ENCODE peak calls at places on chromosome 20, in ten cellular contexts. V is activated T-helper 1 cell treated with Interleukin-2 at 50 U/mL for 16 hours; N is endodermal cell; T is hepatic stellate cell; M is MM.1S; Z is body of pancreas; R is NCI-H1694 treated with DMSO at 0.1 percent for 48 hours; P is GM03348; B is endothelial cell; Y is CD8-positive, alpha-beta T cell. I is an unnamed sample.

GRCh38 chr20:39069976-39070375 is 107.8 kb downstream of the DHX35 start:
- DNase-seq in B (no peak), M (no peak), P (peak), Y (no peak), Z (no peak), T (no peak), R (no peak), V (no peak), N (no peak), I (no peak)

GRCh38 chr20:39433461-39433860 is 471.3 kb downstream of the DHX35 start:
- DNase-seq in Z (no peak), R (no peak), B (no peak), Y (no peak), T (no peak), V (no peak), M (no peak), N (no peak), P (no peak), I (no peak)

GRCh38 chr20:23021941-23022340 is 13.2 kb upstream of the SSTR4 start:
- DNase-seq in Y (no peak), P (no peak), T (no peak), Z (no peak), N (no peak), B (no peak), M (no peak), V (no peak), R (no peak), I (no peak)

GRCh38 chr20:41424546-41424945 is 57.9 kb upstream of the EMILIN3 start:
- DNase-seq in R (no peak), B (no peak), Y (no peak), P (no peak), V (no peak), N (no peak), T (no peak), M (no peak), Z (no peak), I (no peak)

GRCh38 chr20:7984192-7984591 is 35.4 kb downstream of the TMX4 start:
- DNase-seq in V (no peak), T (no peak), Y (no peak), P (no peak), M (no peak), N (peak), Z (no peak), R (no peak), B (no peak), I (no peak)

GRCh38 chr20:50323209-50323608 is 132.6 kb downstream of the CEBPB start:
- DNase-seq in T (no peak), N (peak), P (no peak), R (no peak), B (no peak), Y (no peak), Z (no peak), M (no peak), V (no peak), I (no peak)

GRCh38 chr20:38363004-38363747 is 16.9 kb downstream of the LBP start:
- DNase-seq in Z (no peak), N (no peak), B (no peak), P (no peak), Y (no peak), R (no peak), M (no peak), V (no peak), T (no peak), I (no peak)

GRCh38 chr20:49987868-49988690 is 5.3 kb downstream of the SNAI1 start:
- DNase-seq in B (no peak), R (no peak), P (no peak), N (no peak), M (no peak), T (no peak), V (no peak), Z (no peak), Y (no peak), I (no peak)

GRCh38 chr20:5041433-5041832 is 40.1 kb upstream of the SLC23A2 start:
- DNase-seq in Y (no peak), M (no peak), Z (no peak), R (no peak), B (no peak), N (peak), P (peak), V (no peak), T (peak), I (no peak)

GRCh38 chr20:53642196-53643030 is 48.8 kb upstream of the ZNF217 start:
- DNase-seq in Y (peak), R (no peak), P (peak), Z (peak), V (peak), N (peak), B (peak), M (peak), T (no peak), I (no peak)

GRCh38 chr20:44586289-44586911 is 4.0 kb downstream of the PKIG start:
- DNase-seq in T (no peak), V (no peak), R (no peak), Y (no peak), P (no peak), B (no peak), Z (peak), N (no peak), M (no peak), I (no peak)

GRCh38 chr20:50588034-50588736 is 78.0 kb downstream of the PTPN1 start:
- DNase-seq in Z (peak), P (peak), N (peak), Y (peak), T (peak), B (peak), R (peak), M (peak), V (peak), I (peak)

GRCh38 chr20:43942213-43942590 is 27.6 kb downstream of the TOX2 start:
- DNase-seq in R (no peak), Z (no peak), B (no peak), M (no peak), P (no peak), T (no peak), Y (no peak), V (no peak), N (no peak), I (no peak)